ENCODE peak calls at places on chromosomes 1 and 21, in nine cellular contexts. F is EL, T is HTR-8/SVneo, V is NCI-H2029 treated with DMSO at 0.1 percent for 48 hours, M is GM20000, R is tibial nerve, W is substantia nigra, D is iPS-NIHi11, J is T-helper 2 cell. L is an unnamed sample.

GRCh38 chr1:36369061-36369470 is 16.7 kb downstream of the STK40 start:
- DNase-seq in F (peak), J (peak), T (no peak), D (peak), V (peak), W (peak), R (peak), M (peak), L (peak)

GRCh38 chr1:65083263-65083896 is 64.6 kb upstream of the AK4 start:
- DNase-seq in J (no peak), V (no peak), T (no peak), F (peak), M (no peak), R (no peak), W (no peak), D (no peak), L (no peak)

GRCh38 chr1:194616835-194617234 is 1430.4 kb upstream of the B3GALT2 start:
- DNase-seq in V (no peak), J (no peak), R (no peak), T (no peak), D (no peak), M (no peak), W (no peak), F (no peak), L (no peak)

GRCh38 chr1:200699871-200700270 is 30.2 kb upstream of the DDX59 start:
- DNase-seq in M (no peak), V (no peak), T (peak), W (no peak), D (peak), J (no peak), R (no peak), F (peak), L (no peak)

GRCh38 chr1:240598602-240599001 is 13.4 kb downstream of the GREM2 start:
- DNase-seq in D (no peak), F (no peak), T (no peak), J (no peak), V (no peak), W (no peak), M (no peak), R (no peak), L (no peak)

GRCh38 chr1:78333426-78334012 is 157.3 kb upstream of the PTGFR start:
- DNase-seq in W (no peak), T (no peak), V (no peak), J (no peak), M (peak), R (no peak), F (peak), D (peak), L (no peak)

GRCh38 chr1:185229981-185230380 is 73.0 kb downstream of the SWT1 start:
- DNase-seq in F (no peak), W (no peak), T (no peak), M (no peak), R (no peak), J (no peak), D (no peak), V (no peak), L (no peak)

GRCh38 chr1:31880957-31881697 is 57.0 kb downstream of the PTP4A2 start:
- DNase-seq in F (no peak), M (peak), T (no peak), D (no peak), W (no peak), J (no peak), R (no peak), V (no peak), L (no peak)

GRCh38 chr1:2205191-2205952 is 10.8 kb upstream of the FAAP20 start:
- DNase-seq in W (peak), J (peak), V (peak), D (peak), R (peak), F (peak), M (no peak), T (peak), L (peak)

GRCh38 chr1:58367217-58367616 is 179.3 kb downstream of the OMA1 start:
- DNase-seq in V (no peak), R (no peak), T (no peak), M (no peak), W (no peak), J (no peak), D (no peak), F (no peak), L (no peak)

GRCh38 chr1:105442901-105443300 is 1613.6 kb upstream of the PRMT6 start:
- DNase-seq in R (no peak), M (no peak), J (no peak), W (no peak), V (no peak), D (peak), T (no peak), F (no peak), L (no peak)

GRCh38 chr1:176786274-176786673 is 323.3 kb downstream of the PAPPA2 start:
- DNase-seq in F (no peak), R (no peak), J (no peak), M (no peak), D (no peak), T (no peak), W (no peak), V (no peak), L (no peak)

GRCh38 chr1:63590161-63590560 is 3.0 kb upstream of the PGM1 start:
- DNase-seq in J (no peak), D (no peak), W (no peak), M (no peak), V (no peak), R (no peak), T (no peak), F (no peak), L (no peak)

GRCh38 chr1:97630968-97631367 is 289.9 kb downstream of the DPYD start:
- DNase-seq in J (no peak), M (no peak), F (no peak), D (no peak), T (no peak), R (no peak), V (peak), W (no peak), L (peak)

GRCh38 chr21:41888749-41889376 is 9.7 kb upstream of the PRDM15 start:
- DNase-seq in D (no peak), M (no peak), V (no peak), W (no peak), J (no peak), R (peak), F (no peak), T (no peak), L (no peak)

GRCh38 chr1:21368514-21369289 is 71.2 kb upstream of the NBPF3 start:
- DNase-seq in R (peak), V (peak), W (peak), D (peak), T (peak), F (peak), J (peak), M (peak), L (peak)

L was measured in DMS153.